ENCODE peak calls at places on chromosome 16, in eight cellular contexts. E is sigmoid colon, D is uterus, Y is A549, Q is IMR-90, O is spleen, C is endothelial cell of umbilical vein, F is Peyer's patch. G is an unnamed sample.

GRCh38 chr16:89037261-89038152 is 56.1 kb upstream of the ACSF3 start:
- DNase-seq in F (no peak), O (peak), E (no peak), Q (peak), Y (peak), C (peak), D (no peak), G (no peak)

GRCh38 chr16:10490141-10490540 is 90.3 kb downstream of the EMP2 start:
- DNase-seq in C (no peak), Y (no peak), D (no peak), Q (no peak), F (no peak), E (no peak), O (no peak), G (no peak)

GRCh38 chr16:59733321-59733720 is 999.2 kb upstream of the GOT2 start:
- DNase-seq in C (no peak), Y (no peak), O (no peak), Q (no peak), E (no peak), F (no peak), D (no peak), G (no peak)

GRCh38 chr16:4263504-4264436 is 9.1 kb downstream of the TFAP4 start:
- DNase-seq in D (peak), O (peak), C (no peak), E (peak), Y (peak), F (peak), Q (peak), G (peak)

GRCh38 chr16:89727406-89728120 is 6.2 kb downstream of the ZNF276 start:
- DNase-seq in Q (no peak), E (no peak), C (no peak), D (no peak), F (no peak), Y (no peak), O (no peak), G (no peak)

GRCh38 chr16:51150159-51150893 is 744 bp downstream of the SALL1 start:
- DNase-seq in Y (no peak), O (no peak), D (peak), E (no peak), C (no peak), F (no peak), Q (no peak), G (no peak)

GRCh38 chr16:53773150-53773846 is 69.3 kb downstream of the FTO start:
- DNase-seq in F (no peak), Q (peak), C (peak), D (no peak), E (no peak), O (no peak), Y (peak), G (peak)

GRCh38 chr16:8905168-8905762 is 23.1 kb downstream of the LITAFD start:
- DNase-seq in Q (peak), F (no peak), Y (peak), E (no peak), C (peak), O (no peak), D (no peak), G (no peak)

GRCh38 chr16:12147681-12148479 is 171.3 kb downstream of the SNX29 start:
- DNase-seq in Y (no peak), F (no peak), E (no peak), C (no peak), D (no peak), O (peak), Q (no peak), G (no peak)

GRCh38 chr16:53429221-53429943 is 4.9 kb upstream of the RBL2 start:
- DNase-seq in E (no peak), C (peak), Y (no peak), Q (peak), O (no peak), D (no peak), F (no peak), G (no peak)

GRCh38 chr16:81994485-81994884 is 16.8 kb downstream of the SDR42E1 start:
- DNase-seq in E (no peak), D (no peak), F (no peak), C (no peak), O (no peak), Y (peak), Q (no peak), G (no peak)

GRCh38 chr16:28259091-28259780 is 33.1 kb upstream of the SBK1 start:
- DNase-seq in Q (no peak), Y (no peak), O (no peak), E (no peak), C (no peak), D (no peak), F (no peak), G (no peak)

GRCh38 chr16:5582529-5582928 is 484.9 kb upstream of the EEF2KMT start:
- DNase-seq in Q (no peak), C (no peak), D (no peak), Y (no peak), O (no peak), F (no peak), E (no peak), G (no peak)

GRCh38 chr16:23709536-23709935 is 3.5 kb downstream of the ERN2 start:
- DNase-seq in F (no peak), Y (no peak), O (peak), C (no peak), E (no peak), Q (no peak), D (no peak), G (no peak)

GRCh38 chr16:13866073-13866472 is 53.9 kb upstream of the ERCC4 start:
- DNase-seq in C (peak), D (peak), E (peak), F (peak), Q (peak), O (no peak), Y (peak), G (peak)

GRCh38 chr16:17026600-17027242 is 444.0 kb downstream of the XYLT1 start:
- DNase-seq in E (no peak), D (no peak), O (no peak), Y (no peak), F (no peak), Q (no peak), C (no peak), G (peak)

GRCh38 chr16:31876955-31877828 is 3.6 kb downstream of the ZNF267 start:
- DNase-seq in F (no peak), O (no peak), D (no peak), C (peak), E (no peak), Y (peak), Q (peak), G (no peak)

GRCh38 chr16:2337431-2338296 is 2.9 kb downstream of the ABCA3 start:
- DNase-seq in O (no peak), D (no peak), C (peak), F (no peak), Y (no peak), E (no peak), Q (no peak), G (no peak)

GRCh38 chr16:89039756-89040155 is 53.9 kb upstream of the ACSF3 start:
- DNase-seq in C (no peak), D (no peak), E (no peak), Y (no peak), F (no peak), Q (no peak), O (peak), G (no peak)

GRCh38 chr16:12081048-12081404 is 104.5 kb downstream of the SNX29 start:
- DNase-seq in E (peak), D (no peak), F (no peak), O (no peak), Y (no peak), C (no peak), Q (no peak), G (no peak)

GRCh38 chr16:85689285-85689949 is 663 bp upstream of the GINS2 start:
- DNase-seq in E (no peak), O (peak), Q (no peak), C (no peak), Y (no peak), F (no peak), D (no peak), G (no peak)

GRCh38 chr16:57999971-58000705 is at the start of gene ZNF319:
- DNase-seq in F (no peak), Y (no peak), C (no peak), O (peak), E (no peak), D (no peak), Q (no peak), G (no peak)
- TF ChIP-seq POLR2A in F (no peak), Y (peak), C (peak), O (no peak), E (no peak), D (peak), Q (no peak), G (no peak)

GRCh38 chr16:65884018-65884417 is 482.5 kb upstream of the CDH5 start:
- DNase-seq in C (no peak), O (no peak), D (no peak), F (no peak), E (no peak), Q (peak), Y (no peak), G (no peak)

GRCh38 chr16:65890203-65890602 is 476.3 kb upstream of the CDH5 start:
- DNase-seq in Q (no peak), E (no peak), D (no peak), Y (no peak), C (no peak), O (no peak), F (no peak), G (no peak)

GRCh38 chr16:65889533-65889966 is 476.9 kb upstream of the CDH5 start:
- DNase-seq in D (no peak), E (no peak), C (peak), Q (peak), F (no peak), O (no peak), Y (no peak), G (no peak)

DNA sequence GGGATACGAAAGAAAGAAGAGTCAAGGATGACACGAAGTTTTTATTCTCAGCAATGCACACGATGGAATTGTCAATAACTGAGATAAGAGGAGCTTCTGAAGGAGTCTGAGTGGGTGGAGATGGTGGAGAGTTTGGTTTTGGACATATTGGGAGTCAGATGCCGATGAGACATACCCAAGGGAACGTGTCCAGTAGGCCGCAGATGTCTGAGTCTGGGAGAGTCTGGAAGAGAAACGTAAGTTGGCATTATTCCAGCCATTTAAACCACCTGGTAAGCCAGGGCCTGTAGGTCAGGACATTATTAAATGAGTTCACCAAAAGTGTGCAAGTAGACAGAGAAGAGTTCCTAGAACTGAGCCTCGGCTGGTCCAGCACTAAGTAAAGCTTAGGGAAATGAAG is 478.3 kb upstream of the CDH5 start:
- DNase-seq in E (no peak), D (no peak), O (no peak), C (no peak), F (no peak), Q (no peak), Y (no peak), G (no peak)
- H3K27ac ChIP-seq in E (no peak), D (no peak), O (no peak), C (no peak), F (no peak), Q (no peak), Y (no peak), G (no peak)

GRCh38 chr16:84599528-84600202 is 18.2 kb downstream of the COTL1 start:
- DNase-seq in Y (peak), C (peak), D (peak), Q (peak), E (peak), F (no peak), O (peak), G (peak)
- TF ChIP-seq POLR2A in Y (no peak), C (peak), D (no peak), Q (no peak), E (no peak), F (no peak), O (no peak), G (peak)

GRCh38 chr16:22217890-22218730 is 12.0 kb downstream of the EEF2K start:
- DNase-seq in O (no peak), Q (no peak), Y (peak), C (no peak), D (peak), F (no peak), E (peak), G (no peak)
- H3K27ac ChIP-seq in O (no peak), Q (no peak), Y (no peak), C (no peak), D (peak), F (peak), E (peak), G (peak)

GRCh38 chr16:16008666-16009065 is 59.2 kb downstream of the ABCC1 start:
- DNase-seq in F (no peak), C (no peak), Q (no peak), E (no peak), O (no peak), D (no peak), Y (no peak), G (no peak)

GRCh38 chr16:16009396-16009795 is 60.0 kb downstream of the ABCC1 start:
- DNase-seq in D (no peak), E (no peak), Y (no peak), Q (no peak), O (no peak), C (no peak), F (no peak), G (no peak)

GRCh38 chr16:16005725-16006124 is 56.3 kb downstream of the ABCC1 start:
- DNase-seq in F (no peak), Q (no peak), E (no peak), Y (no peak), D (no peak), O (no peak), C (no peak), G (no peak)

GRCh38 chr16:16006650-16007049 is 57.2 kb downstream of the ABCC1 start:
- DNase-seq in E (no peak), Q (no peak), C (no peak), D (no peak), O (no peak), Y (no peak), F (no peak), G (no peak)

DNA sequence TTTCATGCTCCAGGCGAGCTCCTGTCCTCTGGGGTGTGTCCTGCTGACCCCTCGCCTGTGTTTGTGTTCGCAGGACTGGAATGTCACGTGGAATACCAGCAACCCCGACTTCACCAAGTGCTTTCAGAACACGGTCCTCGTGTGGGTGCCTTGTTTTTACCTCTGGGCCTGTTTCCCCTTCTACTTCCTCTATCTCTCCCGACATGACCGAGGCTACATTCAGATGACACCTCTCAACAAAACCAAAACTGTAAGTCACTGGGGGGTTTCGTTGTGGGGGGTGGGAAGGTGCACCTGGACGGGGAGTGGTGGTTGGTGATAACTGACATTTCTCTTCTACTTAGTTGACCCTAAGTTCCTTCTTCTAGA is 58.3 kb downstream of the ABCC1 start:
- DNase-seq in C (no peak), D (no peak), F (no peak), Q (no peak), Y (no peak), O (no peak), E (no peak), G (peak)
- TF ChIP-seq POLR2A in C (no peak), D (no peak), F (no peak), Q (no peak), Y (no peak), O (no peak), E (no peak), G (no peak)

GRCh38 chr16:48536600-48537200 is 73.3 kb downstream of the N4BP1 start:
- DNase-seq in Y (no peak), Q (no peak), E (peak), D (no peak), F (no peak), O (no peak), C (no peak), G (no peak)
- H3K27ac ChIP-seq in Y (no peak), Q (peak), E (peak), D (peak), F (peak), O (no peak), C (no peak), G (peak)

DNA sequence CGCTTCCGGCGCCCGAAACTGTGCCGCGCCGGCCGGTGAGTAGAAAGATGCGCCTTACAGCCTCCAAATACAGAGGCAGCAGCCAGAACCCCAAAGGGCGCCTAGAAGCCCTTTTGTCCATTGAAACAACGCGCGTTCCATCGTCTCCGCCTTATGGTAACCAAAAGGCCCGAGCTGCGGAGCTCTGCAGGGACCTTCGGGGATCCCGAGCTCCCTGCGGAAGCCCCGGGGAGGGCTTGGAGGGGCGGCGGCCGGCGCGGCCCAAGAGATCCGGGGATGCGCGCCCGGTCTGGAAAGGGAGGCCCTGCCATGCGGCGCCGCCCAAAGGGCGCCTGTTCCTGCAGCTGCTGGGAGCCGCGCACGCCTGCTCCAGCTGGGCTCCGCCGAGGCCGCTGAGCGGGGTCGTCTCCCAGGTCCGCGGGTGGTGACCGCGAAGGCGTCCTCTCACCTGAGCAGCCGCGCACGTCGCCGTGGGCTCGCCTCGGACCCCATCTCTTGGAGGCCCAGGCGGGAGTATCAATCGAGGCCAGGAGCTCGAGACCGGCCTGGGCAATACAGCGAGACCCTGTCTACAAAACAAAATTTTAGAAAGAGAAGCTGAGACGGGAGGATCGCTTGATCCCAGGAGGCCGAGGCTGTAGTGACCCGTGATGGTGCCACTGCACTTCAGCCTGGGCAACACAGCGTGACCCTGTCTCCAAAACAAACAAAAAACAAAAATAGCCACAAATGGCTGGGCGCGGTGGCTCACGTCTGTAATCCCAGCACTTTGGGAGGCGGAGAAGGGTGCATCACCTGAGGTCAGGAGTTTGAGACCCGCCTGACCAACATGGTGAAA is 805 bp upstream of the FBXO31 start:
- DNase-seq in C (no peak), F (peak), D (no peak), E (peak), O (peak), Y (peak), Q (no peak), G (peak)
- TF ChIP-seq POLR2A in C (no peak), F (no peak), D (no peak), E (no peak), O (no peak), Y (peak), Q (no peak), G (peak)

G was measured in transverse colon.